ENCODE peak calls at places on chromosomes 12 and 14, in ten cellular contexts. G, Z, I, X, J, R, M, H, W and O are unnamed samples.
A peak's percentile ranks its signal among the peaks of the same experiment; 100 is the strongest.

GRCh38 chr14:67269338-67270060 is 28.3 kb downstream of the PALS1 start:
- DNase-seq in W (no peak), J (no peak), Z (no peak), X (peak; percentile 69), M (no peak), G (no peak), R (no peak), I (peak; percentile 68), H (no peak), O (peak; percentile 39)

GRCh38 chr12:103495158-103495782 is 498 bp downstream of the C12orf42 start:
- DNase-seq in W (peak; percentile 82), I (no peak), X (no peak), H (no peak), R (no peak), G (peak; percentile 49), Z (no peak), M (peak; percentile 83), J (no peak), O (peak; percentile 45)

GRCh38 chr14:99542566-99542965 is 61.4 kb downstream of the CCNK start:
- DNase-seq in X (no peak), R (no peak), J (no peak), W (no peak), I (no peak), H (no peak), Z (no peak), G (no peak), M (no peak), O (peak; percentile 37)

GRCh38 chr12:54352891-54353874 is 11.1 kb downstream of the GPR84 start:
- DNase-seq in G (no peak), Z (no peak), J (no peak), X (no peak), I (no peak), M (no peak), R (no peak), W (no peak), H (peak; percentile 63), O (peak; percentile 77)

GRCh38 chr14:55589171-55589570 is 9.2 kb downstream of the KTN1 start:
- DNase-seq in H (no peak), W (no peak), I (no peak), X (no peak), Z (no peak), M (no peak), G (no peak), R (no peak), J (no peak), O (no peak)

GRCh38 chr14:102593841-102594170 is 1.4 kb downstream of the RCOR1 start:
- DNase-seq in W (no peak), J (no peak), M (no peak), Z (peak; percentile 33), R (no peak), H (peak; percentile 40), X (no peak), G (no peak), I (no peak), O (no peak)

GRCh38 chr14:97978336-97978735 is 1181.2 kb downstream of the VRK1 start:
- DNase-seq in G (peak; percentile 14), X (peak; percentile 9), H (peak; percentile 88), Z (peak; percentile 43), J (peak; percentile 63), M (no peak), I (peak; percentile 65), W (peak; percentile 85), R (no peak), O (no peak)

GRCh38 chr12:88299567-88300101 is 157.5 kb downstream of the TMTC3 start:
- DNase-seq in G (no peak), I (peak; percentile 94), W (no peak), X (peak; percentile 66), H (no peak), M (no peak), R (no peak), Z (peak; percentile 7), J (no peak), O (peak; percentile 89)

GRCh38 chr14:104352493-104353220 is 214.3 kb downstream of the KIF26A start:
- DNase-seq in Z (no peak), X (no peak), R (no peak), I (no peak), J (no peak), W (no peak), M (no peak), H (no peak), G (no peak), O (peak; percentile 63)

GRCh38 chr12:6960291-6961277 is 9.4 kb downstream of the PTPN6 start:
- DNase-seq in H (no peak), M (no peak), X (no peak), R (no peak), J (no peak), G (peak; percentile 13), W (no peak), I (no peak), Z (no peak), O (no peak)

GRCh38 chr14:23478109-23478698 is 8.7 kb downstream of the NGDN start:
- DNase-seq in J (no peak), G (peak; percentile 15), H (peak; percentile 81), X (peak; percentile 41), Z (peak; percentile 14), W (no peak), R (no peak), I (peak; percentile 59), M (peak; percentile 57), O (peak; percentile 32)